ENCODE peak calls at places on chromosome 1, in nine cellular contexts. U, Q, O, G, H, F, M, A and B are unnamed samples.

GRCh38 chr1:211654838-211655787 is 20.3 kb downstream of the NEK2 start:
- DNase-seq in U (peak; percentile 87), Q (peak; percentile 84), O (peak; percentile 92), G (peak; percentile 75), H (peak; percentile 42), F (peak; percentile 54), M (peak; percentile 46), A (peak; percentile 57), B (peak; percentile 73)

GRCh38 chr1:240304466-240304865 is 212.8 kb downstream of the FMN2 start:
- DNase-seq in U (no peak), Q (peak; percentile 3), O (no peak), G (no peak), H (no peak), F (no peak), M (no peak), A (no peak), B (no peak)

GRCh38 chr1:107000907-107001306 is 55.6 kb upstream of the PRMT6 start:
- DNase-seq in U (no peak), Q (no peak), O (no peak), G (no peak), H (no peak), F (no peak), M (no peak), A (no peak), B (no peak)

GRCh38 chr1:4018721-4019521 is 118.8 kb upstream of the C1orf174 start:
- DNase-seq in U (no peak), Q (no peak), O (peak; percentile 67), G (no peak), H (no peak), F (no peak), M (no peak), A (no peak), B (no peak)

GRCh38 chr1:197269053-197269452 is 1.0 kb downstream of the CRB1 start:
- DNase-seq in U (no peak), Q (peak; percentile 92), O (no peak), G (no peak), H (no peak), F (no peak), M (peak; percentile 28), A (no peak), B (no peak)

GRCh38 chr1:34101151-34101550 is 63.9 kb downstream of the CSMD2 start:
- DNase-seq in U (no peak), Q (no peak), O (no peak), G (no peak), H (no peak), F (no peak), M (no peak), A (no peak), B (no peak)

GRCh38 chr1:61043010-61043820 is 39.1 kb upstream of the NFIA start:
- DNase-seq in U (peak; percentile 85), Q (peak; percentile 75), O (peak; percentile 90), G (peak; percentile 54), H (peak; percentile 50), F (peak; percentile 48), M (peak; percentile 67), A (peak; percentile 65), B (peak; percentile 77)

GRCh38 chr1:46246548-46247432 is 773 bp upstream of the RAD54L start:
- DNase-seq in U (no peak), Q (no peak), O (no peak), G (peak; percentile 42), H (no peak), F (no peak), M (no peak), A (peak; percentile 9), B (peak; percentile 35)

GRCh38 chr1:21818661-21819060 is 6.6 kb downstream of the LDLRAD2 start:
- DNase-seq in U (no peak), Q (no peak), O (peak; percentile 27), G (peak; percentile 14), H (no peak), F (no peak), M (no peak), A (no peak), B (peak; percentile 13)

GRCh38 chr1:232767381-232768074 is 37.7 kb upstream of the MAP10 start:
- DNase-seq in U (no peak), Q (no peak), O (peak; percentile 49), G (peak; percentile 68), H (no peak), F (peak; percentile 61), M (no peak), A (no peak), B (no peak)

GRCh38 chr1:79010589-79010988 is 4.1 kb upstream of the ADGRL4 start:
- DNase-seq in U (peak; percentile 12), Q (no peak), O (no peak), G (no peak), H (no peak), F (no peak), M (no peak), A (no peak), B (no peak)

GRCh38 chr1:169892819-169893644 is 664 bp downstream of the SCYL3 start:
- DNase-seq in U (peak; percentile 53), Q (peak; percentile 76), O (peak; percentile 73), G (no peak), H (no peak), F (no peak), M (no peak), A (peak; percentile 4), B (peak; percentile 17)

GRCh38 chr1:20465187-20465586 is 20.8 kb downstream of the CAMK2N1 start:
- DNase-seq in U (no peak), Q (no peak), O (no peak), G (no peak), H (no peak), F (no peak), M (no peak), A (no peak), B (no peak)

GRCh38 chr1:19877821-19878636 is 4.2 kb upstream of the OTUD3 start:
- DNase-seq in U (no peak), Q (no peak), O (peak; percentile 54), G (no peak), H (no peak), F (no peak), M (no peak), A (no peak), B (no peak)

GRCh38 chr1:37420461-37420860 is 53.9 kb upstream of the ZC3H12A start:
- DNase-seq in U (no peak), Q (no peak), O (no peak), G (no peak), H (no peak), F (no peak), M (no peak), A (no peak), B (no peak)